ENCODE peak calls at places on chromosomes 6 and 20, in four cellular contexts. Z is left ventricle myocardium inferior, V is heart left ventricle, J is cardiac muscle cell. E is an unnamed sample.

GRCh38 chr20:49346682-49347081 is 68.8 kb upstream of the ZNFX1 start:
- DNase-seq in Z (no peak), V (no peak), J (no peak), E (no peak)

GRCh38 chr6:155706341-155706740 is 250.7 kb upstream of the NOX3 start:
- DNase-seq in Z (no peak), V (no peak), J (no peak), E (no peak)

GRCh38 chr6:22236626-22237414 is 60.0 kb downstream of the PRL start:
- DNase-seq in Z (no peak), V (no peak), J (no peak), E (no peak)

GRCh38 chr6:11434565-11435326 is 102.8 kb upstream of the TMEM170B start:
- DNase-seq in Z (no peak), V (no peak), J (no peak), E (peak; percentile 71)

GRCh38 chr20:11447371-11448100 is 470.2 kb upstream of the BTBD3 start:
- DNase-seq in Z (no peak), V (no peak), J (no peak), E (no peak)

GRCh38 chr20:54622338-54623280 is 147.2 kb downstream of the DOK5 start:
- DNase-seq in Z (no peak), V (no peak), J (no peak), E (no peak)

GRCh38 chr6:169997187-169997929 is 245.9 kb downstream of the ERMARD start:
- DNase-seq in Z (no peak), V (no peak), J (no peak), E (no peak)

GRCh38 chr6:20554326-20554725 is 20.1 kb downstream of the CDKAL1 start:
- DNase-seq in Z (no peak), V (no peak), J (no peak), E (no peak)

GRCh38 chr6:143099647-143100046 is 39.0 kb downstream of the AIG1 start:
- DNase-seq in Z (no peak), V (no peak), J (no peak), E (no peak)

GRCh38 chr6:68632620-68633195 is 2.4 kb upstream of the ADGRB3 start:
- DNase-seq in Z (no peak), V (no peak), J (no peak), E (no peak)

GRCh38 chr6:111597687-111598086 is 8.0 kb downstream of the TRAF3IP2 start:
- DNase-seq in Z (no peak), V (no peak), J (no peak), E (no peak)

GRCh38 chr6:111599259-111599658 is 6.4 kb downstream of the TRAF3IP2 start:
- DNase-seq in Z (no peak), V (no peak), J (no peak), E (no peak)

GRCh38 chr6:111598211-111598610 is 7.5 kb downstream of the TRAF3IP2 start:
- DNase-seq in Z (no peak), V (no peak), J (no peak), E (no peak)

GRCh38 chr6:111593516-111593824 is 12.2 kb downstream of the TRAF3IP2 start:
- DNase-seq in Z (no peak), V (no peak), J (no peak), E (no peak)

GRCh38 chr6:111596784-111597183 is 8.9 kb downstream of the TRAF3IP2 start:
- DNase-seq in Z (no peak), V (no peak), J (no peak), E (no peak)
- H3K9me3 ChIP-seq in Z (no peaks in the 10 kb centered on the region), V (no peaks in the 10 kb centered on the region), J (no peaks in the 10 kb centered on the region), E (no peaks in the 10 kb centered on the region)

GRCh38 chr6:18186033-18186432 is 30.8 kb downstream of the KDM1B start:
- DNase-seq in Z (no peak), V (no peak), J (peak; percentile 33), E (peak; percentile 54)

GRCh38 chr6:18187701-18188100 is 32.5 kb downstream of the KDM1B start:
- DNase-seq in Z (no peak), V (no peak), J (no peak), E (no peak)

DNA sequence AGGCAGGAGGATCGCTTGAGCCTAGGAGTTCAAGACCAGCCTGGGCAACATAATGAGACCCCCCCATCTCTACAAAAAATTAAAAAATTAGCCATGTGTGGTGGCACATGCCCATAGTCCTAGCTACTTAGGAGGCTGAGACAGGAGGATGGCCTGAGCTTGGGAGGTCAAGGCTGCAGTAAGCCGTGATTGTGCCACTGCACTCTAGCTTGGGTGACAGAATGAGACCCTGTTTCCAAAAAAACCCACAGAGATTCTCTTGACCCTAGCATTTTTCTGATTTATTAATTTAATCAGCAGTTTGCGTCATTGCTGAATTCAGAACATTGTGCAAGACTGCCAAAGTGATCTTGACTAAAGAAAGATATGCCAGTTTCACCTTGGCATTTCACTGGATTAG is 36.8 kb downstream of the KDM1B start:
- DNase-seq in Z (no peak), V (no peak), J (no peak), E (no peak)
- TF ChIP-seq CTCF in Z (no peak), V (no peak), J (no peak), E (no peak)

DNA sequence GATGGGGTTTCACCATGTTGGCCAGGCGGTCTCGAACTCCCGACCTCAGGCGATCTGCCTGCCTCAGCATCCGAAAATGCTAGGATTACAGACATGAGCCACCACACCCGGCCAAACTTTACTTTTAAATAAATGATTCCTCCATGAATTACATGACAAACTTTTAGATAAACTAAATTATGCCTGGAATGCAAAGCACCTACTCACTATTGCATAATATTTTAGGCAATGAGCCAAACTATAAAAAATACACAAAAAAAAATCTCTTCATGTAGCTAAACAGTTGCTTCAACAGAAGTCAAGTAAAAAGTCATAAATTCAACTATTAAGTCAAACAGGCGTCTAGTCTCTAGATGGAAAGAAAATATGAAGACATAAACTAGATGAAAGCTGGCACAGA is 56.5 kb downstream of the PTPRK start:
- DNase-seq in Z (no peak), V (no peak), J (no peak), E (no peak)
- H3K9me3 ChIP-seq in Z (no peaks in the 10 kb centered on the region), V (no peaks in the 10 kb centered on the region), J (no peaks in the 10 kb centered on the region), E (no peaks in the 10 kb centered on the region)

GRCh38 chr20:62964700-62965099 is 12.2 kb downstream of the SLC17A9 start:
- DNase-seq in Z (no peak), V (no peak), J (no peak), E (no peak)

GRCh38 chr20:62967149-62967501 is 14.6 kb downstream of the SLC17A9 start:
- DNase-seq in Z (no peak), V (no peak), J (no peak), E (no peak)

GRCh38 chr20:62963614-62964397 is 11.3 kb downstream of the SLC17A9 start:
- DNase-seq in Z (no peak), V (no peak), J (no peak), E (no peak)

GRCh38 chr20:62966212-62967148 is 14.0 kb downstream of the SLC17A9 start:
- DNase-seq in Z (no peak), V (no peak), J (no peak), E (no peak)

GRCh38 chr20:62965363-62965771 is 12.9 kb downstream of the SLC17A9 start:
- DNase-seq in Z (no peak), V (no peak), J (no peak), E (no peak)
- TF ChIP-seq CTCF in Z (no peak), V (no peak), J (no peak), E (no peak)

GRCh38 chr6:138290563-138290962 is 72.3 kb upstream of the PBOV1 start:
- DNase-seq in Z (no peak), V (no peak), J (no peak), E (no peak)
- H3K9me3 ChIP-seq in Z (no peaks in the 10 kb centered on the region), V (no peaks in the 10 kb centered on the region), J (no peaks in the 10 kb centered on the region), E (no peaks in the 10 kb centered on the region)

E was measured in lower lobe of right lung.